ENCODE peak calls at places on chromosomes 12 and 14, in seven cellular contexts. M, P, C, Q, W, L and K are unnamed samples.
A peak's percentile ranks its signal among the peaks of the same experiment; 100 is the strongest.

GRCh38 chr12:105214670-105215375 is 21.2 kb downstream of the APPL2 start:
- DNase-seq in Q (peak; percentile 94), P (no peak), L (peak; percentile 68), W (no peak), M (no peak), C (no peak), K (no peak)

GRCh38 chr14:104978774-104979691 is 859 bp upstream of the AHNAK2 start:
- DNase-seq in L (no peak), P (peak; percentile 68), Q (no peak), M (no peak), C (peak; percentile 66), W (no peak), K (no peak)

GRCh38 chr14:73526036-73526984 is 10.6 kb upstream of the ACOT1 start:
- DNase-seq in L (peak; percentile 92), P (peak; percentile 80), Q (no peak), C (no peak), W (no peak), M (no peak), K (no peak)

GRCh38 chr12:8844665-8845064 is 22.2 kb downstream of the A2ML1 start:
- DNase-seq in W (no peak), M (no peak), C (no peak), Q (no peak), L (peak; percentile 80), P (peak; percentile 76), K (no peak)

GRCh38 chr12:132395192-132395907 is 66.0 kb upstream of the GALNT9 start:
- DNase-seq in L (no peak), Q (peak; percentile 2), C (no peak), P (peak; percentile 53), M (no peak), W (no peak), K (no peak)

GRCh38 chr12:91967590-91967989 is 178.1 kb downstream of the BTG1 start:
- DNase-seq in Q (no peak), W (no peak), P (no peak), L (no peak), M (no peak), C (no peak), K (no peak)

GRCh38 chr14:104749958-104750529 is 2.9 kb upstream of the SIVA1 start:
- DNase-seq in Q (no peak), W (no peak), P (no peak), M (no peak), L (no peak), C (no peak), K (no peak)

GRCh38 chr14:71460091-71460490 is 472.1 kb upstream of the RGS6 start:
- DNase-seq in W (no peak), L (no peak), P (no peak), Q (no peak), M (no peak), C (no peak), K (no peak)

GRCh38 chr12:105341010-105341409 is 10.5 kb downstream of the C12orf75 start:
- DNase-seq in Q (no peak), L (no peak), C (no peak), P (no peak), M (no peak), W (no peak), K (no peak)

DNA sequence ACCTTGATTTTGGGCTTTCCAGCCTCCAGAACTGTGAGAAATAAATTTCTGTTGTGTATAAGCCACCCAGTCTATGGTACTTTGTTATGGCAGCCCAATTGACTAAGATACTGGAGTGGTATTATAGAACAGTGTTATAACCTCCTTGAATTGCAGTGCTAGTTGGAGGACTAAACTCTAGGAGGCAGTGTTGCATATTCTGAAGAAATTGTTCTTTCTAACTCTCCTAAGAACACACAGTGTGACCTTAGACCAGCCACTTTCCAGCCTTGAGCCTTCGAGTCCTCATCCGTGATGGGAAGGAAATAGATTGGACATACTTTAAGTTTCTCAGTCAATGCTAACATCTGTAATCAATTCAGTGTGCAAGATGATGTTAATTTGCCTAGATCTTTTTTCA is 22.4 kb upstream of the LRRC10 start:
- DNase-seq in C (no peak), W (peak; percentile 18), Q (no peak), L (no peak), M (no peak), P (no peak), K (no peak)
- TF ChIP-seq CTCF in C (peak; percentile 70), W (peak; percentile 48), Q (no peak), L (no peak), M (no peak), P (no peak), K (peak; percentile 14)

GRCh38 chr14:64915797-64916196 is 1.5 kb downstream of the CHURC1 start:
- DNase-seq in P (no peak), M (no peak), C (no peak), Q (no peak), W (no peak), L (no peak), K (no peak)
- H3K4me3 ChIP-seq in P (no peak overlapping the region), M (peak overlapping the region; percentile 99), C (peak overlapping the region; percentile 88), Q (no peak overlapping the region), W (peak overlapping the region; percentile 92), L (no peak overlapping the region), K (peak overlapping the region; percentile 96)

GRCh38 chr12:119235352-119235751 is 56.6 kb downstream of the HSPB8 start:
- DNase-seq in C (peak; percentile 85), L (no peak), Q (no peak), P (no peak), M (no peak), W (no peak), K (no peak)
- TF ChIP-seq CTCF in C (peak; percentile 86), L (no peak), Q (no peak), P (peak; percentile 23), M (no peak), W (peak; percentile 31), K (peak; percentile 3)

GRCh38 chr14:81400852-81401251 is 728 bp upstream of the STON2 start:
- DNase-seq in W (peak; percentile 72), M (peak; percentile 82), P (peak; percentile 88), C (no peak), L (peak; percentile 37), Q (peak; percentile 72), K (no peak)
- H3K4me3 ChIP-seq in W (no peak overlapping the region), M (no peak overlapping the region), P (no peak overlapping the region), C (no peak overlapping the region), L (no peak overlapping the region), Q (no peak overlapping the region), K (no peak overlapping the region)

DNA sequence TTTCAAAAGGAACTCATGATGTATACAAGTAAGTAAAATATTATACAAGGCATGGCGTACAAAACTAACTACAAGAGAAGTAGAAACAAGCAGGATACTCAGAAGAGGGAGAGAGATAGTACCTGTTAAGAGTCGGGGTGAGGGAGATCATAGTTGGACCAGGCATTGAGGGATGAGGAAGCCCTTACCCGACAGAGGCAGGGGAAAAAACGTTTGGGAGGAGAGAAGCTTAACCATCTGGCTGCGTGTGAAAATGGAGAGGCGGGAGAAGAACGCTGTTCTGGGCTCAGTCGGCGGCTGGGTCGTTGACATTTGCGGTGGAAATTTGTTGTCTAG is 575 bp upstream of the FMNL3 start:
- DNase-seq in L (no peak), M (no peak), C (no peak), Q (no peak), W (no peak), P (no peak), K (no peak)
- TF ChIP-seq CTCF in L (no peak), M (no peak), C (peak; percentile 18), Q (no peak), W (no peak), P (no peak), K (no peak)

GRCh38 chr14:28488658-28489057 is 277.9 kb upstream of the FOXG1 start:
- DNase-seq in W (no peak), Q (no peak), C (no peak), P (no peak), L (no peak), M (no peak), K (no peak)

DNA sequence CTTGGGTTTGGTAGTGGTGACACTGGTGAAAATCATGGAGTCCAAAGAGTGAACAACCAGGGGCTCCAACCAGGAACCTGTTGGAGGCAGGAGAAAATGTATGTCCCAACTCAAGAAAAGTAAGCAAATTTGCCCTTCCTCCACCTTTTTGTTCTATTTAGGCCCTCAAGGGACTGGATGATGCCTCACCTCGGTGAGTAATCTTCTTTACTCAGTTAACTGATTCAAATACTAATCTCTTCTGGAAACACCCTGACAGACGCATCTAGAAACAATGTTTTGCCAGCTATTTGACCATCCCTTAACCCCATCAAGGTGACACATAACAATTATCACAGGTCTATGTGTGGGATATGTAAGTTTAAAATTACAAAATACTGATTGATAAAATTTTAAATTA is 272.4 kb upstream of the FOXG1 start:
- DNase-seq in Q (no peak), P (no peak), W (no peak), M (no peak), L (no peak), C (no peak), K (no peak)
- H3K4me3 ChIP-seq in Q (no peak overlapping the region), P (no peak overlapping the region), W (no peak overlapping the region), M (no peak overlapping the region), L (no peak overlapping the region), C (peak overlapping the region; percentile 32), K (no peak overlapping the region)

DNA sequence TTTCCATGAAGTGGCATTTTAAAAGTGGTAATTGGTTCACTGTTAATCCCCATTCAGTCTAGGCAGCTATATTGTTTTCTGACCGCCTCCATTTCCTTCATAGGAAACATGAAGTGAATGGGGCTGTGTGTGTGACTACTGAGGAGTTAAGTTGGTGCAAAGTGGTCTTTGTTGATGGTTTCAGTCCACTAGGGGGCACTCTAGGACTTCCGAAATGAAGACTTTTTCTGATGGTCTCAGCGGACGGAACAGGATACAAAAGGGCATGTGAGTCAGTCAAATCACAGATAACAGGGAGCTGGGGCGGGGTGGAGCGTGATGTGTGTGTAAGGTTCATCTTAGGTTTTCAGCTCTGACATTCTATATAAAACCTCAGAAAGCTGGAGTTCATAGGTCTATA is 240.1 kb upstream of the OR4E1 start:
- DNase-seq in Q (peak; percentile 56), M (peak; percentile 73), L (peak; percentile 34), P (no peak), W (peak; percentile 89), C (peak; percentile 90), K (peak; percentile 86)
- TF ChIP-seq CTCF in Q (peak; percentile 42), M (peak; percentile 39), L (peak; percentile 34), P (no peak), W (peak; percentile 85), C (peak; percentile 89), K (peak; percentile 74)

GRCh38 chr12:124783087-124783486 is 80.6 kb downstream of the SCARB1 start:
- DNase-seq in W (no peak), L (no peak), P (no peak), Q (no peak), C (no peak), M (no peak), K (no peak)

GRCh38 chr12:124784871-124785572 is 78.6 kb downstream of the SCARB1 start:
- DNase-seq in M (no peak), P (no peak), W (no peak), Q (no peak), C (no peak), L (no peak), K (no peak)

GRCh38 chr12:124788936-124789555 is 74.6 kb downstream of the SCARB1 start:
- DNase-seq in W (no peak), P (no peak), C (no peak), L (no peak), Q (no peak), M (no peak), K (no peak)

GRCh38 chr12:124782132-124782531 is 81.5 kb downstream of the SCARB1 start:
- DNase-seq in W (no peak), L (no peak), P (no peak), Q (no peak), C (no peak), M (no peak), K (no peak)

GRCh38 chr12:124786065-124786964 is 77.3 kb downstream of the SCARB1 start:
- DNase-seq in Q (peak; percentile 53), P (peak; percentile 95), L (peak; percentile 71), C (peak; percentile 94), M (peak; percentile 90), W (no peak), K (no peak)
- H3K4me3 ChIP-seq in Q (no peak overlapping the region), P (peak overlapping the region; percentile 43), L (no peak overlapping the region), C (peak overlapping the region; percentile 69), M (peak overlapping the region; percentile 24), W (no peak overlapping the region), K (no peak overlapping the region)